ENCODE peak calls at places on chromosomes 16 and 17, in nine cellular contexts. D is dermis blood vessel endothelial cell, Q is NCI-H460, I is T-cell, Y is mesothelial cell of epicardium, V is HuH-7.5, X is posterior cingulate gyrus, J is fibroblast of mammary gland, L is hypothalamus. W is an unnamed sample.

GRCh38 chr17:40819528-40820125 is 2.8 kb downstream of the KRT10 start:
- DNase-seq in D (peak; percentile 60), Q (no peak), I (no peak), Y (no peak), V (peak; percentile 6), X (no peak), J (peak; percentile 42), L (no peak), W (no peak)

GRCh38 chr17:16617481-16618060 is 36.1 kb downstream of the ZNF624 start:
- DNase-seq in D (no peak), Q (no peak), I (no peak), Y (no peak), V (no peak), X (no peak), J (no peak), L (no peak), W (no peak)

GRCh38 chr17:63399856-63400255 is 46.2 kb downstream of the CYB561 start:
- DNase-seq in D (no peak), Q (no peak), I (no peak), Y (no peak), V (no peak), X (no peak), J (peak; percentile 58), L (no peak), W (no peak)

GRCh38 chr16:25165284-25165683 is 51.5 kb upstream of the AQP8 start:
- DNase-seq in D (no peak), Q (no peak), I (no peak), Y (no peak), V (no peak), X (no peak), J (no peak), L (no peak), W (no peak)

GRCh38 chr16:21161211-21161610 is 2.7 kb downstream of the LDAF1 start:
- DNase-seq in D (no peak), Q (no peak), I (no peak), Y (no peak), V (no peak), X (no peak), J (no peak), L (no peak), W (no peak)

GRCh38 chr17:5711344-5711743 is 127.0 kb upstream of the NLRP1 start:
- DNase-seq in D (no peak), Q (no peak), I (no peak), Y (no peak), V (no peak), X (no peak), J (no peak), L (no peak), W (no peak)

GRCh38 chr17:80458016-80458415 is 18.4 kb downstream of the NPTX1 start:
- DNase-seq in D (no peak), Q (no peak), I (no peak), Y (no peak), V (no peak), X (no peak), J (no peak), L (no peak), W (no peak)

GRCh38 chr16:70737377-70738082 is 51.7 kb upstream of the MTSS2 start:
- DNase-seq in D (no peak), Q (no peak), I (peak; percentile 50), Y (peak; percentile 49), V (no peak), X (no peak), J (peak; percentile 99), L (no peak), W (no peak)

GRCh38 chr16:85913141-85913601 is 14.2 kb downstream of the IRF8 start:
- DNase-seq in D (no peak), Q (no peak), I (no peak), Y (no peak), V (no peak), X (no peak), J (no peak), L (no peak), W (no peak)

GRCh38 chr17:59506907-59507726 is 58.3 kb upstream of the DHX40 start:
- DNase-seq in D (peak; percentile 70), Q (no peak), I (no peak), Y (no peak), V (no peak), X (no peak), J (peak; percentile 53), L (no peak), W (peak; percentile 45)

GRCh38 chr17:59443106-59443505 is 111.7 kb downstream of the YPEL2 start:
- DNase-seq in D (no peak), Q (no peak), I (no peak), Y (no peak), V (no peak), X (no peak), J (no peak), L (no peak), W (no peak)

GRCh38 chr17:20291076-20291475 is 176.3 kb downstream of the LGALS9B start:
- DNase-seq in D (no peak), Q (no peak), I (no peak), Y (no peak), V (no peak), X (no peak), J (no peak), L (no peak), W (no peak)

GRCh38 chr17:48608921-48609505 is 1.8 kb downstream of the HOXB7 start:
- DNase-seq in D (no peak), Q (no peak), I (no peak), Y (no peak), V (no peak), X (no peak), J (no peak), L (no peak), W (no peak)

GRCh38 chr16:57316390-57317017 is 32.0 kb upstream of the PLLP start:
- DNase-seq in D (peak; percentile 99), Q (peak; percentile 70), I (no peak), Y (no peak), V (no peak), X (no peak), J (peak; percentile 90), L (no peak), W (no peak)

GRCh38 chr16:86095131-86095752 is 196.3 kb downstream of the IRF8 start:
- DNase-seq in D (no peak), Q (no peak), I (no peak), Y (no peak), V (no peak), X (no peak), J (no peak), L (no peak), W (no peak)

GRCh38 chr17:81454473-81454872 is 58.1 kb downstream of the ACTG1 start:
- DNase-seq in D (no peak), Q (no peak), I (no peak), Y (no peak), V (no peak), X (no peak), J (no peak), L (no peak), W (no peak)

GRCh38 chr16:27445502-27446175 is 43.7 kb downstream of the IL21R start:
- DNase-seq in D (no peak), Q (no peak), I (no peak), Y (no peak), V (no peak), X (no peak), J (no peak), L (no peak), W (no peak)

GRCh38 chr17:53462393-53462811 is 360.3 kb upstream of the KIF2B start:
- DNase-seq in D (peak; percentile 82), Q (no peak), I (no peak), Y (no peak), V (no peak), X (no peak), J (no peak), L (no peak), W (no peak)

GRCh38 chr17:73595068-73595865 is 49.0 kb downstream of the SDK2 start:
- DNase-seq in D (no peak), Q (no peak), I (peak; percentile 6), Y (peak; percentile 67), V (peak; percentile 47), X (peak; percentile 36), J (peak; percentile 21), L (no peak), W (no peak)

GRCh38 chr16:75039941-75040340 is 41.1 kb downstream of the ZNRF1 start:
- DNase-seq in D (no peak), Q (no peak), I (no peak), Y (no peak), V (no peak), X (no peak), J (no peak), L (no peak), W (no peak)

GRCh38 chr16:68362952-68363846 is 52.4 kb downstream of the PRMT7 start:
- DNase-seq in D (no peak), Q (no peak), I (no peak), Y (no peak), V (no peak), X (no peak), J (no peak), L (no peak), W (no peak)

GRCh38 chr16:23240994-23241393 is 58.4 kb downstream of the SCNN1G start:
- DNase-seq in D (no peak), Q (no peak), I (no peak), Y (no peak), V (peak; percentile 12), X (no peak), J (no peak), L (no peak), W (no peak)

GRCh38 chr17:66619196-66619595 is 215.7 kb upstream of the CACNG5 start:
- DNase-seq in D (no peak), Q (no peak), I (no peak), Y (no peak), V (no peak), X (no peak), J (no peak), L (no peak), W (no peak)

GRCh38 chr16:88264641-88265285 is 118.0 kb upstream of the ZNF469 start:
- DNase-seq in D (peak; percentile 90), Q (peak; percentile 90), I (peak; percentile 9), Y (peak; percentile 77), V (no peak), X (peak; percentile 41), J (peak; percentile 93), L (peak; percentile 22), W (peak; percentile 63)

GRCh38 chr16:26710475-26710874 is 356.3 kb upstream of the C16orf82 start:
- DNase-seq in D (no peak), Q (no peak), I (no peak), Y (no peak), V (no peak), X (no peak), J (no peak), L (no peak), W (no peak)

GRCh38 chr16:51648521-51648920 is 497.5 kb upstream of the SALL1 start:
- DNase-seq in D (no peak), Q (no peak), I (no peak), Y (no peak), V (no peak), X (no peak), J (peak; percentile 88), L (no peak), W (no peak)

GRCh38 chr16:68800257-68800875 is 43.0 kb upstream of the TANGO6 start:
- DNase-seq in D (peak; percentile 64), Q (peak; percentile 52), I (peak; percentile 9), Y (peak; percentile 79), V (peak; percentile 66), X (peak; percentile 47), J (peak; percentile 81), L (peak; percentile 4), W (peak; percentile 73)

GRCh38 chr16:7581175-7581574 is 248.5 kb downstream of the RBFOX1 start:
- DNase-seq in D (no peak), Q (no peak), I (no peak), Y (no peak), V (no peak), X (no peak), J (no peak), L (no peak), W (no peak)

GRCh38 chr17:44909681-44910144 is 5.6 kb downstream of the GFAP start:
- DNase-seq in D (no peak), Q (no peak), I (no peak), Y (no peak), V (no peak), X (no peak), J (peak; percentile 44), L (no peak), W (no peak)

GRCh38 chr16:27450836-27451341 is 48.9 kb downstream of the IL21R start:
- DNase-seq in D (peak; percentile 43), Q (no peak), I (no peak), Y (no peak), V (no peak), X (no peak), J (peak; percentile 53), L (no peak), W (no peak)

GRCh38 chr17:491086-492014 is 138.7 kb upstream of the RPH3AL start:
- DNase-seq in D (peak; percentile 51), Q (no peak), I (peak; percentile 35), Y (peak; percentile 74), V (peak; percentile 53), X (no peak), J (peak; percentile 71), L (no peak), W (peak; percentile 35)